ENCODE peak calls at places on chromosomes 2 and 18, in eight cellular contexts. L is spleen, W is WERI-Rb-1, N is lower lobe of right lung, E is body of pancreas, B is coronary artery, C is HCT116, R is uterus. M is an unnamed sample.

GRCh38 chr18:48723016-48723415 is 184.2 kb downstream of the CTIF start:
- DNase-seq in L (no peak), R (no peak), B (no peak), N (no peak), C (no peak), E (no peak), W (no peak), M (no peak)

GRCh38 chr18:9290171-9290570 is 44.4 kb upstream of the TWSG1 start:
- DNase-seq in L (no peak), N (no peak), R (no peak), E (no peak), B (no peak), W (no peak), C (no peak), M (no peak)

GRCh38 chr2:227228061-227228667 is 63.7 kb downstream of the COL4A3 start:
- DNase-seq in E (peak; percentile 37), N (no peak), W (no peak), L (no peak), B (no peak), R (no peak), C (no peak), M (no peak)

GRCh38 chr2:108612514-108613183 is 78.4 kb downstream of the LIMS1 start:
- DNase-seq in E (no peak), R (no peak), C (no peak), B (no peak), L (peak; percentile 83), W (no peak), N (peak; percentile 59), M (no peak)

GRCh38 chr2:219228026-219228744 is 1.3 kb downstream of the ATG9A start:
- DNase-seq in C (no peak), L (no peak), N (no peak), E (no peak), W (no peak), B (no peak), R (no peak), M (no peak)

GRCh38 chr2:168138911-168139310 is 108.5 kb downstream of the STK39 start:
- DNase-seq in R (no peak), B (no peak), E (no peak), W (no peak), C (no peak), L (no peak), N (no peak), M (no peak)

GRCh38 chr18:67516432-67517223 is at the start of gene DSEL:
- DNase-seq in C (no peak), E (peak; percentile 98), B (peak; percentile 98), N (peak; percentile 97), W (peak; percentile 91), L (peak; percentile 99), R (peak; percentile 99), M (peak; percentile 79)

GRCh38 chr2:48399828-48400552 is 130.0 kb upstream of the STON1 start:
- DNase-seq in N (no peak), B (no peak), W (no peak), R (no peak), L (no peak), C (no peak), E (no peak), M (no peak)

GRCh38 chr2:30272761-30273573 is 41.6 kb downstream of the LBH start:
- DNase-seq in N (no peak), E (no peak), L (no peak), R (no peak), W (no peak), B (peak; percentile 66), C (no peak), M (peak; percentile 86)

GRCh38 chr2:152822669-152823068 is 104.2 kb downstream of the ARL6IP6 start:
- DNase-seq in L (no peak), N (no peak), B (no peak), E (no peak), C (no peak), W (no peak), R (no peak), M (no peak)

GRCh38 chr2:43636616-43637015 is 444 bp upstream of the PLEKHH2 start:
- DNase-seq in N (no peak), B (no peak), C (no peak), L (no peak), R (no peak), W (peak; percentile 48), E (no peak), M (no peak)

GRCh38 chr18:79508565-79509535 is 113.1 kb downstream of the NFATC1 start:
- DNase-seq in N (peak; percentile 59), B (peak; percentile 69), W (no peak), E (peak; percentile 10), R (peak; percentile 20), L (peak; percentile 89), C (no peak), M (no peak)

GRCh38 chr2:96098900-96099590 is 17.3 kb downstream of the ADRA2B start:
- DNase-seq in W (no peak), L (peak; percentile 68), R (peak; percentile 32), N (peak; percentile 30), E (peak; percentile 16), C (no peak), B (peak; percentile 69), M (no peak)

GRCh38 chr2:238290079-238290478 is 1.7 kb upstream of the PER2 start:
- DNase-seq in L (peak; percentile 82), N (peak; percentile 80), B (no peak), W (peak; percentile 38), E (peak; percentile 80), R (no peak), C (peak; percentile 71), M (peak; percentile 43)

GRCh38 chr2:219434468-219434717 is 250 bp upstream of the SPEG start:
- DNase-seq in R (peak; percentile 25), E (no peak), L (peak; percentile 55), N (no peak), B (no peak), C (no peak), W (no peak), M (no peak)

GRCh38 chr2:174645316-174645715 is 47.7 kb upstream of the WIPF1 start:
- DNase-seq in B (no peak), W (no peak), N (no peak), C (no peak), L (no peak), E (no peak), R (no peak), M (no peak)

GRCh38 chr2:202064206-202064880 is 8.7 kb upstream of the KIAA2012 start:
- DNase-seq in C (no peak), N (no peak), W (peak; percentile 60), E (no peak), B (no peak), R (peak; percentile 31), L (no peak), M (peak; percentile 99)
- H3K4me3 ChIP-seq in C (no peak overlapping the region), N (no peak overlapping the region), W (no peak overlapping the region), E (no peak overlapping the region), B (no peak overlapping the region), R (no peak overlapping the region), L (no peak overlapping the region), M (peak overlapping the region; percentile 39)

GRCh38 chr2:232981356-232981755 is 31.7 kb downstream of the NGEF start:
- DNase-seq in L (peak; percentile 14), E (peak; percentile 43), C (no peak), N (no peak), R (no peak), W (no peak), B (no peak), M (no peak)

GRCh38 chr2:232983669-232983991 is 29.4 kb downstream of the NGEF start:
- DNase-seq in L (peak; percentile 27), N (no peak), E (no peak), R (no peak), B (no peak), W (no peak), C (no peak), M (no peak)

GRCh38 chr2:232981767-232982360 is 31.2 kb downstream of the NGEF start:
- DNase-seq in B (peak; percentile 52), L (peak; percentile 31), E (no peak), C (no peak), N (no peak), W (no peak), R (no peak), M (no peak)

GRCh38 chr2:232984451-232985207 is 28.4 kb downstream of the NGEF start:
- DNase-seq in B (no peak), C (no peak), E (no peak), N (no peak), R (no peak), W (no peak), L (peak; percentile 20), M (no peak)

GRCh38 chr2:232982926-232983668 is 30.0 kb downstream of the NGEF start:
- DNase-seq in L (no peak), E (no peak), N (no peak), R (no peak), W (no peak), C (no peak), B (no peak), M (no peak)
- TF ChIP-seq CTCF in L (no peak), E (no peak), N (no peak), R (no peak), W (peak; percentile 37), C (no peak), B (no peak), M (no peak)

DNA sequence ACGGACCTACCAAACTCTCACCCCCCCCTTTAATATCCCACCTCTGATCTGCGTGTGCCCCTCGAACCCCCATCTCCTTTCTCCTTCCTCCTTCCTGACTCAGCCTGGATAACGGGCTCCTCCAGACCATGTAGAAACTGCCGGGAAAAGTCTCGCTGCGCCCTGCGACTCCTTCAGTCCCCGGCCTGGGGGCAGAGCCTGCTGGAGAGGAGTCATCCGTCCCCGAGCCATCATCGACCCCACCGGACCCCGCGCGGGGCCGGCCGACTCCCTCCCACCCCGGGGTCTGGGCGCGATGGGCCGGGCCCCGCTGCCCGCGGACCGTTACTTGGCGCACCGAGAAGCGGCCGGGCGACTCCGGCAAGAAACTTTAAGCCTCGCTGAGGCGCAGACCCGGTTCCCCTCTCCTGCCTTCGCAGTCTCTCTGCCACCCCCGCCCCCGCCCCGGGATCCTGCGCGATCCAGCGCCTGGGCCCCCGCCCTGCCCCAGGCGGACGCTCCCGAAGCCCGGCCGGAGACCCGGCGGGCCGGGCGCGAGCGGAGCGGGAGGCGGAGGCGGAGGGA is 3.4 kb downstream of the ZEB2 start:
- DNase-seq in E (no peak), W (no peak), B (no peak), R (peak; percentile 37), C (no peak), N (peak; percentile 53), L (peak; percentile 90), M (no peak)
- H3K27ac ChIP-seq in E (peak overlapping the region; percentile 71), W (no peak overlapping the region), B (peak overlapping the region; percentile 93), R (peak overlapping the region; percentile 97), C (no peak overlapping the region), N (peak overlapping the region; percentile 98), L (peak overlapping the region; percentile 99), M (peak overlapping the region; percentile 99)

DNA sequence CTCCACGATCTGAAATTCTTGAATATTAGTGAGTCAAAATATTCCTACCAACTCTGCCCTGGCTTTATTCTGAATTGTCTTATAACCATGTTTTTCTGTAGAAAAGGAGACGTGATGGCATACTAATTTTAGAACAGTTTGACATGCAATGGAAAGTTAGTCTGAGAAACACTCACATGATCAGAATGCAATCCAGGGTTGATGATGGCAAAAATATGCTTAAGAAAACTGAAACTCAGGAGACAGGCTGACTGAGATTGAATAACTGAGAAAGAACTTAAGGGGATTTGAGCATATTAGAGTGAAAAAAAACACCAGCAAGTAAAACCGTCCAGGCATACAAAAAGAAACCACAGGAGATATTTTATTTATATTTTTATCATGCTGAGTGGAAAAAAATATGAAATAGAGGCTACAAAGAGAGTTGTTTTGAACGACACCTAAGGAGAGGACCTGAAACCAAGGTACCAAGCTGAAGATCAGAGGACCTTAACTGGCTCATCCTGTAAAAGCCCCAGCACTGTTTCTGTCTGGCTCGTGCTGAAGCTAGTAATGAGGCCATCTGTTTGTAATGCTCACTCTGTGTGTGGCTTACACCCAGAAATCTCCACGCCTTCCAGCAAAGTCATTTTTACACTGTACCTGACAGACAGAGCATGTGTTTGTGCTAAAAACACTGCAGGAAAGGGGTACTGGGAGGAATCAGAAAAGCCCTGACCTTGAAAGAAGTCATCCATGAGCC is 437.1 kb upstream of the PKDCC start:
- DNase-seq in B (no peak), R (peak; percentile 25), L (no peak), E (no peak), W (peak; percentile 72), C (no peak), N (no peak), M (peak; percentile 22)
- H3K4me3 ChIP-seq in B (peak overlapping the region; percentile 56), R (no peak overlapping the region), L (no peak overlapping the region), E (no peak overlapping the region), W (peak overlapping the region; percentile 12), C (no peak overlapping the region), N (no peak overlapping the region), M (no peak overlapping the region)

M was measured in astrocyte.